ENCODE peak calls at places on chromosome 9, in five cellular contexts. Q is CD8-positive, alpha-beta memory T cell; N is stimulated activated CD4-positive, alpha-beta T cell treated with anti-CD3 and anti-CD28 coated beads, Interleukin-12 subunit alpha, Interleukin-12 subunit beta, amount 100 ng/mL, for 48 hours; J is activated CD4-positive, alpha-beta T cell treated with anti-CD3 and anti-CD28 coated beads, Interleukin-2, amount 50 U/mL, for 1 hour; T is ELF-1. U is an unnamed sample.

GRCh38 chr9:36136277-36136893 is at the start of gene GLIPR2:
- DNase-seq in Q (peak), N (peak), J (peak), T (peak), U (peak)

GRCh38 chr9:88390371-88390990 is 2.2 kb downstream of the SPIN1 start:
- DNase-seq in Q (no peak), N (no peak), J (no peak), T (no peak), U (no peak)

GRCh38 chr9:113664176-113664875 is 200.8 kb downstream of the RGS3 start:
- DNase-seq in Q (no peak), N (no peak), J (no peak), T (no peak), U (no peak)

GRCh38 chr9:113985968-113986585 is 92.0 kb downstream of the AMBP start:
- DNase-seq in Q (no peak), N (no peak), J (no peak), T (no peak), U (peak)

GRCh38 chr9:69771775-69772418 is 12.1 kb upstream of the PTAR1 start:
- DNase-seq in Q (no peak), N (no peak), J (no peak), T (no peak), U (peak)

GRCh38 chr9:130663258-130664171 is 879 bp upstream of the PRDM12 start:
- DNase-seq in Q (no peak), N (no peak), J (peak), T (peak), U (no peak)

GRCh38 chr9:77817590-77818311 is 169.6 kb upstream of the GNA14 start:
- DNase-seq in Q (no peak), N (no peak), J (no peak), T (no peak), U (no peak)

GRCh38 chr9:128419061-128419925 is 1.4 kb upstream of the CERCAM start:
- DNase-seq in Q (no peak), N (no peak), J (no peak), T (peak), U (no peak)

GRCh38 chr9:6944093-6944551 is 186.3 kb downstream of the KDM4C start:
- DNase-seq in Q (no peak), N (no peak), J (no peak), T (no peak), U (peak)

GRCh38 chr9:93582115-93582514 is 5.7 kb downstream of the PHF2 start:
- DNase-seq in Q (no peak), N (no peak), J (no peak), T (no peak), U (no peak)

GRCh38 chr9:4080889-4081548 is 218.8 kb downstream of the GLIS3 start:
- DNase-seq in Q (no peak), N (no peak), J (no peak), T (peak), U (no peak)

GRCh38 chr9:134066546-134066922 is 1.3 kb downstream of the BRD3 start:
- DNase-seq in Q (peak), N (no peak), J (no peak), T (peak), U (no peak)

GRCh38 chr9:113633782-113634596 is 170.5 kb downstream of the RGS3 start:
- DNase-seq in Q (no peak), N (no peak), J (no peak), T (peak), U (no peak)

GRCh38 chr9:136941231-136942111 is 3.1 kb downstream of the FBXW5 start:
- DNase-seq in Q (no peak), N (no peak), J (no peak), T (no peak), U (no peak)

GRCh38 chr9:87278971-87279731 is 218.5 kb upstream of the DAPK1 start:
- DNase-seq in Q (no peak), N (no peak), J (no peak), T (no peak), U (peak)

GRCh38 chr9:34431661-34432060 is 26.7 kb downstream of the FAM219A start:
- DNase-seq in Q (no peak), N (no peak), J (no peak), T (no peak), U (no peak)

GRCh38 chr9:131277673-131278420 is 1.5 kb upstream of the FAM78A start:
- DNase-seq in Q (peak), N (peak), J (peak), T (peak), U (peak)

GRCh38 chr9:33687779-33688178 is 107.6 kb upstream of the PRSS3 start:
- DNase-seq in Q (no peak), N (no peak), J (no peak), T (no peak), U (peak)

GRCh38 chr9:22054529-22054928 is 45.4 kb upstream of the CDKN2B start:
- DNase-seq in Q (no peak), N (no peak), J (no peak), T (no peak), U (no peak)

GRCh38 chr9:137297060-137297664 is 4.9 kb downstream of the NRARP start:
- DNase-seq in Q (no peak), N (no peak), J (no peak), T (no peak), U (peak)

GRCh38 chr9:127169507-127169883 is 47.1 kb upstream of the ANGPTL2 start:
- DNase-seq in Q (no peak), N (no peak), J (no peak), T (no peak), U (no peak)

GRCh38 chr9:36154213-36154952 is 14.8 kb upstream of the CCIN start:
- DNase-seq in Q (no peak), N (no peak), J (no peak), T (no peak), U (peak)

GRCh38 chr9:113857875-113858274 is 18.2 kb upstream of the ZNF618 start:
- DNase-seq in Q (no peak), N (no peak), J (no peak), T (no peak), U (no peak)

GRCh38 chr9:133673260-133673658 is 37.1 kb downstream of the DBH start:
- DNase-seq in Q (no peak), N (no peak), J (no peak), T (no peak), U (no peak)

GRCh38 chr9:100213730-100214477 is 114.9 kb downstream of the INVS start:
- DNase-seq in Q (no peak), N (no peak), J (no peak), T (no peak), U (peak)

GRCh38 chr9:71285191-71285656 is 163.8 kb upstream of the TRPM3 start:
- DNase-seq in Q (peak), N (peak), J (no peak), T (peak), U (peak)

GRCh38 chr9:38319496-38320173 is 72.9 kb upstream of the ALDH1B1 start:
- DNase-seq in Q (no peak), N (no peak), J (no peak), T (no peak), U (peak)

GRCh38 chr9:88092699-88093359 is 45.4 kb downstream of the SPATA31C2 start:
- DNase-seq in Q (no peak), N (no peak), J (no peak), T (peak), U (no peak)

GRCh38 chr9:74940600-74940999 is 12.1 kb downstream of the C9orf40 start:
- DNase-seq in Q (no peak), N (no peak), J (no peak), T (peak), U (no peak)

GRCh38 chr9:137431416-137431931 is 8.3 kb downstream of the NOXA1 start:
- DNase-seq in Q (no peak), N (no peak), J (no peak), T (no peak), U (no peak)

GRCh38 chr9:113712053-113712452 is 164.1 kb upstream of the ZNF618 start:
- DNase-seq in Q (no peak), N (no peak), J (no peak), T (no peak), U (peak)

GRCh38 chr9:19154135-19154612 is 26.9 kb upstream of the PLIN2 start:
- DNase-seq in Q (no peak), N (no peak), J (no peak), T (peak), U (peak)

GRCh38 chr9:114027901-114028465 is 50.1 kb downstream of the AMBP start:
- DNase-seq in Q (no peak), N (no peak), J (no peak), T (no peak), U (no peak)

GRCh38 chr9:96218821-96219614 is 83.0 kb downstream of the HSD17B3 start:
- DNase-seq in Q (peak), N (no peak), J (no peak), T (peak), U (no peak)

GRCh38 chr9:37944671-37945481 is 40.9 kb upstream of the SLC25A51 start:
- DNase-seq in Q (no peak), N (no peak), J (no peak), T (peak), U (peak)

GRCh38 chr9:16039103-16039987 is 486.5 kb downstream of the CCDC171 start:
- DNase-seq in Q (no peak), N (no peak), J (no peak), T (peak), U (peak)

U was measured in epithelial cell of esophagus.